ENCODE peak calls at places on chromosomes 11 and 22, in four cellular contexts. O is GM13977; A is stimulated activated CD4-positive, alpha-beta T cell treated with anti-CD3 and anti-CD28 coated beads, Interleukin-12 subunit alpha, Interleukin-12 subunit beta, amount 100 ng/mL, for 48 hours; Y is AG08396. X is an unnamed sample.

GRCh38 chr11:63837027-63837688 is 1.8 kb upstream of the MARK2 start:
- DNase-seq in O (peak; percentile 80), A (peak; percentile 50), Y (peak; percentile 79), X (no peak)

GRCh38 chr11:37557990-37558389 is 960.0 kb upstream of the RAG2 start:
- DNase-seq in O (no peak), A (no peak), Y (no peak), X (no peak)

GRCh38 chr11:45212566-45213315 is 66.3 kb downstream of the PRDM11 start:
- DNase-seq in O (no peak), A (no peak), Y (no peak), X (no peak)

GRCh38 chr22:37196539-37197450 is 8.7 kb upstream of the C1QTNF6 start:
- DNase-seq in O (no peak), A (no peak), Y (peak; percentile 91), X (no peak)

GRCh38 chr11:68843703-68844312 is 2.1 kb upstream of the CPT1A start:
- DNase-seq in O (peak; percentile 86), A (peak; percentile 61), Y (no peak), X (peak; percentile 71)

GRCh38 chr11:29184939-29185890 is 831.6 kb downstream of the KCNA4 start:
- DNase-seq in O (no peak), A (no peak), Y (peak; percentile 70), X (no peak)

GRCh38 chr22:22546490-22546889 is 12.6 kb downstream of the PRAME start:
- DNase-seq in O (no peak), A (no peak), Y (no peak), X (no peak)

GRCh38 chr11:8766043-8766992 is 83.7 kb downstream of the RPL27A start:
- DNase-seq in O (no peak), A (no peak), Y (no peak), X (no peak)

GRCh38 chr22:50015451-50016307 is 3.1 kb upstream of the IL17REL start:
- DNase-seq in O (no peak), A (no peak), Y (no peak), X (peak; percentile 27)

GRCh38 chr11:22472306-22472705 is 134.1 kb downstream of the SLC17A6 start:
- DNase-seq in O (no peak), A (no peak), Y (no peak), X (no peak)

GRCh38 chr11:105490333-105490732 is 119.5 kb upstream of the GRIA4 start:
- DNase-seq in O (no peak), A (no peak), Y (no peak), X (no peak)

GRCh38 chr11:66339163-66339675 is 3.0 kb upstream of the RIN1 start:
- DNase-seq in O (no peak), A (no peak), Y (no peak), X (no peak)

GRCh38 chr11:122883682-122883981 is 1.1 kb downstream of the JHY start:
- DNase-seq in O (no peak), A (no peak), Y (no peak), X (no peak)

GRCh38 chr11:68164437-68164836 is 43.2 kb upstream of the CHKA start:
- DNase-seq in O (no peak), A (no peak), Y (peak; percentile 55), X (no peak)

GRCh38 chr11:83545911-83546310 is 259.7 kb upstream of the CCDC90B start:
- DNase-seq in O (no peak), A (no peak), Y (no peak), X (no peak)

GRCh38 chr22:45397806-45398205 is 15.6 kb downstream of the SMC1B start:
- DNase-seq in O (no peak), A (no peak), Y (no peak), X (no peak)

GRCh38 chr11:36453678-36454077 is 56.4 kb downstream of the TRAF6 start:
- DNase-seq in O (no peak), A (no peak), Y (no peak), X (no peak)

GRCh38 chr11:130465259-130465658 is 16.8 kb downstream of the ADAMTS15 start:
- DNase-seq in O (no peak), A (no peak), Y (no peak), X (no peak)

GRCh38 chr22:39491696-39492095 is 10.4 kb upstream of the MIEF1 start:
- DNase-seq in O (no peak), A (no peak), Y (no peak), X (no peak)

GRCh38 chr22:42939941-42940653 is 74.9 kb downstream of the PACSIN2 start:
- DNase-seq in O (no peak), A (no peak), Y (peak; percentile 50), X (no peak)

GRCh38 chr11:32062540-32062939 is 28.3 kb upstream of the RCN1 start:
- DNase-seq in O (no peak), A (no peak), Y (no peak), X (no peak)

GRCh38 chr11:134063096-134063495 is 5.8 kb upstream of the JAM3 start:
- DNase-seq in O (no peak), A (no peak), Y (no peak), X (no peak)

GRCh38 chr11:81030186-81030585 is 1589.4 kb upstream of the TENM4 start:
- DNase-seq in O (no peak), A (no peak), Y (no peak), X (no peak)

GRCh38 chr11:129192150-129192549 is at the start of gene ARHGAP32:
- DNase-seq in O (no peak), A (no peak), Y (no peak), X (no peak)

GRCh38 chr11:47124675-47125074 is 52.0 kb downstream of the ARFGAP2 start:
- DNase-seq in O (no peak), A (no peak), Y (no peak), X (no peak)

GRCh38 chr11:107384136-107384535 is 73.5 kb downstream of the CWF19L2 start:
- DNase-seq in O (no peak), A (no peak), Y (no peak), X (no peak)

GRCh38 chr22:37284807-37285355 is 2.6 kb downstream of the CYTH4 start:
- DNase-seq in O (peak; percentile 76), A (no peak), Y (no peak), X (peak; percentile 74)

GRCh38 chr22:46673677-46674236 is 53.6 kb downstream of the GRAMD4 start:
- DNase-seq in O (no peak), A (no peak), Y (no peak), X (no peak)

GRCh38 chr11:1834791-1835670 is at the start of gene SYT8:
- DNase-seq in O (no peak), A (no peak), Y (no peak), X (no peak)